ENCODE peak calls at places on chromosomes 11 and 22, in six cellular contexts. J is esophagus muscularis mucosa, Z is heart left ventricle, K is IMR-90, W is stomach, G is transverse colon. F is an unnamed sample.

GRCh38 chr11:130131957-130132850 is 27.4 kb upstream of the ST14 start:
- DNase-seq in W (peak; percentile 41), G (peak; percentile 49), J (no peak), K (peak; percentile 66), Z (no peak), F (no peak)

GRCh38 chr11:122075016-122075415 is 41.0 kb downstream of the BLID start:
- DNase-seq in G (no peak), Z (no peak), J (no peak), W (no peak), K (no peak), F (no peak)

GRCh38 chr22:19776433-19777031 is 16.0 kb downstream of the TBX1 start:
- DNase-seq in J (no peak), Z (peak; percentile 7), K (peak; percentile 19), W (no peak), G (no peak), F (no peak)

GRCh38 chr11:126732981-126733380 is 267.6 kb downstream of the KIRREL3 start:
- DNase-seq in G (no peak), K (no peak), W (no peak), Z (no peak), J (no peak), F (no peak)

GRCh38 chr11:119571311-119571710 is 148.3 kb upstream of the THY1 start:
- DNase-seq in K (no peak), W (no peak), J (no peak), G (no peak), Z (peak; percentile 54), F (no peak)

GRCh38 chr11:46895821-46896220 is 22.5 kb downstream of the LRP4 start:
- DNase-seq in G (peak; percentile 20), J (no peak), K (no peak), Z (peak; percentile 82), W (peak; percentile 89), F (no peak)

GRCh38 chr11:106482920-106483761 is 405.7 kb downstream of the AASDHPPT start:
- DNase-seq in J (no peak), Z (no peak), G (no peak), K (peak; percentile 84), W (no peak), F (no peak)

GRCh38 chr11:64090811-64091516 is 55.2 kb downstream of the FLRT1 start:
- DNase-seq in Z (no peak), G (no peak), W (no peak), K (peak; percentile 43), J (no peak), F (no peak)

GRCh38 chr11:33699515-33700424 is 856 bp downstream of the C11orf91 start:
- DNase-seq in K (no peak), G (peak; percentile 79), Z (peak; percentile 68), W (peak; percentile 35), J (no peak), F (no peak)

GRCh38 chr11:85647604-85648299 is at the start of gene TMEM126A:
- DNase-seq in W (peak; percentile 92), J (peak; percentile 97), Z (peak; percentile 92), G (peak; percentile 92), K (peak; percentile 75), F (peak; percentile 87)

GRCh38 chr11:116808262-116809175 is 14.6 kb downstream of the APOA4 start:
- DNase-seq in W (peak; percentile 81), Z (no peak), K (peak; percentile 32), G (peak; percentile 48), J (no peak), F (no peak)

GRCh38 chr11:78840190-78840589 is 265.5 kb upstream of the NARS2 start:
- DNase-seq in K (peak; percentile 91), J (no peak), G (no peak), Z (no peak), W (no peak), F (no peak)

GRCh38 chr11:75014129-75014528 is 25.4 kb downstream of the NEU3 start:
- DNase-seq in W (no peak), G (no peak), J (no peak), K (peak; percentile 95), Z (peak; percentile 47), F (no peak)

GRCh38 chr11:119081682-119082081 is 3.0 kb upstream of the HMBS start:
- DNase-seq in J (no peak), Z (no peak), W (no peak), K (no peak), G (no peak), F (no peak)

GRCh38 chr11:2911088-2912037 is 17.9 kb downstream of the PHLDA2 start:
- DNase-seq in K (no peak), Z (no peak), G (no peak), J (no peak), W (no peak), F (no peak)

GRCh38 chr11:115385211-115385610 is 119.0 kb downstream of the CADM1 start:
- DNase-seq in J (no peak), G (no peak), K (peak; percentile 47), Z (no peak), W (no peak), F (no peak)

GRCh38 chr11:76153609-76153949 is 52.7 kb downstream of the WNT11 start:
- DNase-seq in Z (peak; percentile 30), G (no peak), K (peak; percentile 40), W (no peak), J (no peak), F (no peak)

GRCh38 chr22:22110548-22111266 is 128.1 kb upstream of the TOP3B start:
- DNase-seq in W (no peak), G (peak; percentile 51), J (no peak), K (peak; percentile 78), Z (peak; percentile 64), F (peak; percentile 92)

GRCh38 chr11:86637976-86638375 is 34.4 kb downstream of the ME3 start:
- DNase-seq in Z (no peak), J (no peak), K (peak; percentile 49), G (no peak), W (no peak), F (no peak)

GRCh38 chr11:70399681-70400112 is 1.4 kb downstream of the CTTN start:
- DNase-seq in W (peak; percentile 81), J (peak; percentile 96), Z (peak; percentile 92), G (peak; percentile 74), K (peak; percentile 97), F (peak; percentile 87)

GRCh38 chr11:63417174-63417852 is 47.7 kb downstream of the SLC22A9 start:
- DNase-seq in W (no peak), K (no peak), G (no peak), Z (no peak), J (no peak), F (no peak)

GRCh38 chr11:33475999-33476398 is 218.8 kb downstream of the HIPK3 start:
- DNase-seq in G (no peak), J (no peak), Z (no peak), W (peak; percentile 29), K (peak; percentile 57), F (no peak)

GRCh38 chr11:79139900-79140299 is 300.9 kb downstream of the TENM4 start:
- DNase-seq in K (no peak), G (no peak), J (no peak), Z (no peak), W (no peak), F (no peak)

GRCh38 chr11:32006799-32007388 is 84.0 kb upstream of the RCN1 start:
- DNase-seq in G (no peak), K (peak; percentile 51), W (no peak), J (no peak), Z (no peak), F (no peak)

GRCh38 chr22:36386351-36386899 is 1.3 kb downstream of the MYH9 start:
- DNase-seq in K (no peak), J (no peak), W (no peak), Z (peak; percentile 38), G (peak; percentile 69), F (peak; percentile 74)

GRCh38 chr22:50014655-50015401 is 2.3 kb upstream of the IL17REL start:
- DNase-seq in J (no peak), W (no peak), Z (no peak), K (no peak), G (peak; percentile 5), F (peak; percentile 41)

GRCh38 chr22:50015451-50016307 is 3.1 kb upstream of the IL17REL start:
- DNase-seq in Z (no peak), G (peak; percentile 5), J (no peak), K (no peak), W (no peak), F (no peak)

GRCh38 chr22:50016308-50016987 is 3.9 kb upstream of the IL17REL start:
- DNase-seq in K (no peak), W (no peak), J (no peak), Z (no peak), G (peak; percentile 6), F (no peak)

GRCh38 chr22:50012201-50013181 is at the start of gene IL17REL:
- DNase-seq in W (peak; percentile 55), J (no peak), Z (no peak), K (peak; percentile 10), G (peak; percentile 41), F (peak; percentile 62)

DNA sequence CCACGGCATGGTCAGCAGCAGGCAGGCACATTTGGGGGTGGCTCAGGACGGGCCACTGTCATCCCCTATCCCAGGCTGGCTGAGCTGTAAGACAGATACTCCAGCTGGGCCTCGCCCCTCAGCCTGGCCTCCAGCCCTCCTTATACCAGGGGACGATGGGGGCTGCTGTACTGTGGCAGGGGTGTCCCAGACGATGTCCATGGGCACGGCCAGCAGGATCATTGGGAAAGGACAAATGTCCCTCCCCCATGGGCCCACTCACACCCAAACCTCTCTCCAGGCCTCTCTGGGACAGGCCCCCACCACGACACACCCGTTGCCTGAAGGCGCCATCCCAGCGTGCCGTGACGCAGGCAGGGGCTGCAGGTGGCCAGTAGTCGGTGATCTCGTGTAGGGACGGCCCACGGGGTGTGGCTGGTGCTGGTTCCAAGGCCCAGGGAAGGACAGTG is 1.5 kb upstream of the IL17REL start:
- DNase-seq in K (no peak), G (peak; percentile 6), W (no peak), J (no peak), Z (no peak), F (peak; percentile 45)
- H3K4me1 ChIP-seq in K (peaks cover 6% of the 10 kb centered on the region), G (peaks cover 13% of the 10 kb centered on the region), W (peaks cover 56% of the 10 kb centered on the region), J (peaks cover 22% of the 10 kb centered on the region), Z (peaks cover 3% of the 10 kb centered on the region), F (peaks cover 43% of the 10 kb centered on the region)

GRCh38 chr22:23178512-23179254 is 1.6 kb upstream of the BCR start:
- DNase-seq in G (peak; percentile 72), J (no peak), W (peak; percentile 75), K (peak; percentile 38), Z (peak; percentile 61), F (peak; percentile 81)

GRCh38 chr22:23181763-23182288 is 1.5 kb downstream of the BCR start:
- DNase-seq in J (no peak), G (no peak), Z (no peak), K (no peak), W (no peak), F (no peak)

GRCh38 chr22:23179381-23180294 is 671 bp upstream of the BCR start:
- DNase-seq in K (no peak), J (no peak), G (peak; percentile 34), Z (peak; percentile 53), W (peak; percentile 44), F (no peak)

GRCh38 chr22:23180893-23181762 is 819 bp downstream of the BCR start:
- DNase-seq in Z (no peak), G (peak; percentile 22), J (no peak), W (no peak), K (no peak), F (no peak)

GRCh38 chr22:23180301-23180892 is at the start of gene BCR:
- DNase-seq in G (peak; percentile 82), W (peak; percentile 83), Z (peak; percentile 78), J (no peak), K (peak; percentile 65), F (peak; percentile 86)
- TF ChIP-seq POLR2A in G (no peak), W (no peak), Z (peak; percentile 62), J (no peak), K (no peak), F (peak; percentile 10)

GRCh38 chr11:45165386-45165785 is 18.9 kb downstream of the PRDM11 start:
- DNase-seq in W (no peak), K (no peak), Z (no peak), G (no peak), J (no peak), F (no peak)
- H3K27ac ChIP-seq in W (no peak overlapping the region), K (no peak overlapping the region), Z (no peak overlapping the region), G (no peak overlapping the region), J (no peak overlapping the region), F (no peak overlapping the region)

GRCh38 chr22:20980938-20981722 is 967 bp upstream of the LZTR1 start:
- DNase-seq in Z (no peak), G (no peak), W (no peak), K (no peak), J (no peak), F (no peak)
- H3K4me1 ChIP-seq in Z (peaks cover 22% of the 10 kb centered on the region), G (peaks cover 38% of the 10 kb centered on the region), W (peaks cover 41% of the 10 kb centered on the region), K (peaks cover 11% of the 10 kb centered on the region), J (peaks cover 43% of the 10 kb centered on the region), F (peaks cover 27% of the 10 kb centered on the region)